ENCODE peak calls at places on chromosomes 13 and 19, in four cellular contexts. Y is NCI-H2081; M is activated CD4-positive, CD25-positive, alpha-beta regulatory T cell treated with anti-CD3 and anti-CD28 coated beads, Interleukin-2, amount 50 U/mL, for 16 hours; K is GM04503. U is an unnamed sample.

GRCh38 chr13:98203641-98204326 is 26.7 kb upstream of the RNF113B start:
- DNase-seq in Y (no peak), K (peak; percentile 81), M (no peak), U (no peak)

GRCh38 chr19:27746691-27747380 is 1466.1 kb downstream of the UQCRFS1 start:
- DNase-seq in M (no peak), Y (no peak), K (no peak), U (peak; percentile 8)

GRCh38 chr13:98761126-98761978 is 8.9 kb upstream of the SLC15A1 start:
- DNase-seq in Y (no peak), M (no peak), K (no peak), U (no peak)

GRCh38 chr13:35478384-35479222 is 2.1 kb upstream of the MAB21L1 start:
- DNase-seq in M (no peak), Y (no peak), K (no peak), U (no peak)

GRCh38 chr13:30111810-30112209 is 195.5 kb downstream of the KATNAL1 start:
- DNase-seq in K (no peak), M (no peak), Y (no peak), U (peak; percentile 10)

GRCh38 chr13:97020689-97021240 is 26.5 kb upstream of the OXGR1 start:
- DNase-seq in Y (no peak), M (no peak), K (no peak), U (no peak)

GRCh38 chr19:10682397-10683063 is 18.7 kb upstream of the QTRT1 start:
- DNase-seq in M (no peak), Y (no peak), K (no peak), U (no peak)

GRCh38 chr13:100671389-100672182 is 3.0 kb downstream of the TMTC4 start:
- DNase-seq in K (no peak), M (no peak), Y (no peak), U (no peak)

GRCh38 chr19:6866646-6867255 is 20.6 kb upstream of the ADGRE1 start:
- DNase-seq in K (no peak), M (no peak), Y (no peak), U (no peak)

GRCh38 chr19:811007-811434 is 10.7 kb downstream of the PLPPR3 start:
- DNase-seq in M (no peak), Y (no peak), K (no peak), U (no peak)

GRCh38 chr19:50720921-50721291 is 1.3 kb upstream of the SHANK1 start:
- DNase-seq in M (no peak), Y (no peak), K (peak; percentile 54), U (no peak)

GRCh38 chr19:51064534-51065220 is at the start of gene KLK13:
- DNase-seq in K (no peak), M (no peak), Y (no peak), U (peak; percentile 91)

GRCh38 chr19:17720487-17720839 is 1.2 kb downstream of the MAP1S start:
- DNase-seq in K (no peak), M (no peak), Y (no peak), U (peak; percentile 35)

GRCh38 chr19:50562329-50562728 is 5.9 kb downstream of the LRRC4B start:
- DNase-seq in K (no peak), Y (no peak), M (no peak), U (peak; percentile 31)

GRCh38 chr19:7921302-7921954 is 1.3 kb downstream of the SNAPC2 start:
- DNase-seq in Y (no peak), K (no peak), M (no peak), U (no peak)

GRCh38 chr19:5588906-5589676 is 21.3 kb upstream of the TINCR start:
- DNase-seq in K (no peak), Y (no peak), M (no peak), U (no peak)